ENCODE peak calls at places on chromosomes 12 and 14, in ten cellular contexts. One of them, this sample, is unnamed.

GRCh38 chr12:121812921-121813896 is 9.4 kb downstream of the SETD1B start:
- DNase-seq in AML-193: peak; percentile 25
- DNase-seq in activated CD4-positive, CD25-positive, alpha-beta regulatory T cell treated with anti-CD3 and anti-CD28 coated beads, Interleukin-2, amount 50 U/mL, for 72 hours: no peak
- DNase-seq in AG04450: no peak
- DNase-seq in BJ: no peak
- DNase-seq in progenitor cell of endocrine pancreas: no peak
- DNase-seq in stimulated activated CD4-positive, alpha-beta T cell treated with anti-CD3 and anti-CD28 coated beads, Interleukin-1b, Interleukin-23, amount 100 ng/mL, for 4 hours: no peak
- DNase-seq in upper lobe of left lung: peak; percentile 79
- DNase-seq in cardiac septum: no peak
- DNase-seq in NCI-H1417: no peak
- DNase-seq in this sample: no peak

GRCh38 chr12:23564454-23564853 is 385.0 kb downstream of the SOX5 start:
- DNase-seq in cardiac septum: no peak
- DNase-seq in AG04450: no peak
- DNase-seq in activated CD4-positive, CD25-positive, alpha-beta regulatory T cell treated with anti-CD3 and anti-CD28 coated beads, Interleukin-2, amount 50 U/mL, for 72 hours: no peak
- DNase-seq in NCI-H1417: no peak
- DNase-seq in BJ: no peak
- DNase-seq in progenitor cell of endocrine pancreas: no peak
- DNase-seq in upper lobe of left lung: no peak
- DNase-seq in stimulated activated CD4-positive, alpha-beta T cell treated with anti-CD3 and anti-CD28 coated beads, Interleukin-1b, Interleukin-23, amount 100 ng/mL, for 4 hours: no peak
- DNase-seq in AML-193: no peak
- DNase-seq in this sample: no peak

GRCh38 chr14:72763892-72764291 is 130.0 kb downstream of the DPF3 start:
- DNase-seq in progenitor cell of endocrine pancreas: no peak
- DNase-seq in BJ: no peak
- DNase-seq in stimulated activated CD4-positive, alpha-beta T cell treated with anti-CD3 and anti-CD28 coated beads, Interleukin-1b, Interleukin-23, amount 100 ng/mL, for 4 hours: no peak
- DNase-seq in activated CD4-positive, CD25-positive, alpha-beta regulatory T cell treated with anti-CD3 and anti-CD28 coated beads, Interleukin-2, amount 50 U/mL, for 72 hours: no peak
- DNase-seq in cardiac septum: no peak
- DNase-seq in AG04450: no peak
- DNase-seq in NCI-H1417: no peak
- DNase-seq in upper lobe of left lung: no peak
- DNase-seq in AML-193: no peak
- DNase-seq in this sample: no peak

GRCh38 chr14:68822132-68822651 is 29.3 kb upstream of the ZFP36L1 start:
- DNase-seq in cardiac septum: no peak
- DNase-seq in AG04450: no peak
- DNase-seq in upper lobe of left lung: no peak
- DNase-seq in BJ: no peak
- DNase-seq in NCI-H1417: no peak
- DNase-seq in stimulated activated CD4-positive, alpha-beta T cell treated with anti-CD3 and anti-CD28 coated beads, Interleukin-1b, Interleukin-23, amount 100 ng/mL, for 4 hours: no peak
- DNase-seq in AML-193: no peak
- DNase-seq in progenitor cell of endocrine pancreas: no peak
- DNase-seq in activated CD4-positive, CD25-positive, alpha-beta regulatory T cell treated with anti-CD3 and anti-CD28 coated beads, Interleukin-2, amount 50 U/mL, for 72 hours: peak; percentile 57
- DNase-seq in this sample: no peak

GRCh38 chr12:111068281-111068680 is 147.9 kb upstream of the MYL2 start:
- DNase-seq in stimulated activated CD4-positive, alpha-beta T cell treated with anti-CD3 and anti-CD28 coated beads, Interleukin-1b, Interleukin-23, amount 100 ng/mL, for 4 hours: no peak
- DNase-seq in progenitor cell of endocrine pancreas: no peak
- DNase-seq in AG04450: no peak
- DNase-seq in NCI-H1417: no peak
- DNase-seq in cardiac septum: peak; percentile 70
- DNase-seq in activated CD4-positive, CD25-positive, alpha-beta regulatory T cell treated with anti-CD3 and anti-CD28 coated beads, Interleukin-2, amount 50 U/mL, for 72 hours: no peak
- DNase-seq in upper lobe of left lung: no peak
- DNase-seq in BJ: no peak
- DNase-seq in AML-193: no peak
- DNase-seq in this sample: no peak

GRCh38 chr14:83556065-83556464 is 1973.9 kb upstream of the FLRT2 start:
- DNase-seq in NCI-H1417: no peak
- DNase-seq in upper lobe of left lung: no peak
- DNase-seq in BJ: no peak
- DNase-seq in stimulated activated CD4-positive, alpha-beta T cell treated with anti-CD3 and anti-CD28 coated beads, Interleukin-1b, Interleukin-23, amount 100 ng/mL, for 4 hours: no peak
- DNase-seq in AG04450: no peak
- DNase-seq in activated CD4-positive, CD25-positive, alpha-beta regulatory T cell treated with anti-CD3 and anti-CD28 coated beads, Interleukin-2, amount 50 U/mL, for 72 hours: no peak
- DNase-seq in progenitor cell of endocrine pancreas: no peak
- DNase-seq in cardiac septum: no peak
- DNase-seq in AML-193: no peak
- DNase-seq in this sample: no peak

GRCh38 chr14:50808053-50808452 is 22.9 kb downstream of the NIN start:
- DNase-seq in BJ: no peak
- DNase-seq in stimulated activated CD4-positive, alpha-beta T cell treated with anti-CD3 and anti-CD28 coated beads, Interleukin-1b, Interleukin-23, amount 100 ng/mL, for 4 hours: no peak
- DNase-seq in upper lobe of left lung: no peak
- DNase-seq in cardiac septum: no peak
- DNase-seq in AML-193: no peak
- DNase-seq in progenitor cell of endocrine pancreas: no peak
- DNase-seq in AG04450: no peak
- DNase-seq in activated CD4-positive, CD25-positive, alpha-beta regulatory T cell treated with anti-CD3 and anti-CD28 coated beads, Interleukin-2, amount 50 U/mL, for 72 hours: no peak
- DNase-seq in NCI-H1417: no peak
- DNase-seq in this sample: no peak

GRCh38 chr12:30830751-30831150 is 76.0 kb upstream of the CAPRIN2 start:
- DNase-seq in cardiac septum: peak; percentile 54
- DNase-seq in activated CD4-positive, CD25-positive, alpha-beta regulatory T cell treated with anti-CD3 and anti-CD28 coated beads, Interleukin-2, amount 50 U/mL, for 72 hours: no peak
- DNase-seq in BJ: no peak
- DNase-seq in NCI-H1417: no peak
- DNase-seq in AML-193: no peak
- DNase-seq in progenitor cell of endocrine pancreas: peak; percentile 8
- DNase-seq in stimulated activated CD4-positive, alpha-beta T cell treated with anti-CD3 and anti-CD28 coated beads, Interleukin-1b, Interleukin-23, amount 100 ng/mL, for 4 hours: no peak
- DNase-seq in upper lobe of left lung: no peak
- DNase-seq in AG04450: no peak
- DNase-seq in this sample: no peak

GRCh38 chr14:51382506-51382905 is 142.5 kb downstream of the TMX1 start:
- DNase-seq in NCI-H1417: peak; percentile 93
- DNase-seq in cardiac septum: no peak
- DNase-seq in progenitor cell of endocrine pancreas: no peak
- DNase-seq in BJ: no peak
- DNase-seq in upper lobe of left lung: no peak
- DNase-seq in AML-193: no peak
- DNase-seq in activated CD4-positive, CD25-positive, alpha-beta regulatory T cell treated with anti-CD3 and anti-CD28 coated beads, Interleukin-2, amount 50 U/mL, for 72 hours: no peak
- DNase-seq in AG04450: no peak
- DNase-seq in stimulated activated CD4-positive, alpha-beta T cell treated with anti-CD3 and anti-CD28 coated beads, Interleukin-1b, Interleukin-23, amount 100 ng/mL, for 4 hours: no peak
- DNase-seq in this sample: no peak

GRCh38 chr12:42686514-42687172 is 97.1 kb upstream of the PRICKLE1 start:
- DNase-seq in AML-193: no peak
- DNase-seq in cardiac septum: no peak
- DNase-seq in progenitor cell of endocrine pancreas: no peak
- DNase-seq in activated CD4-positive, CD25-positive, alpha-beta regulatory T cell treated with anti-CD3 and anti-CD28 coated beads, Interleukin-2, amount 50 U/mL, for 72 hours: no peak
- DNase-seq in NCI-H1417: no peak
- DNase-seq in AG04450: no peak
- DNase-seq in BJ: no peak
- DNase-seq in stimulated activated CD4-positive, alpha-beta T cell treated with anti-CD3 and anti-CD28 coated beads, Interleukin-1b, Interleukin-23, amount 100 ng/mL, for 4 hours: no peak
- DNase-seq in upper lobe of left lung: no peak
- DNase-seq in this sample: no peak

This sample was measured in CD14-positive monocyte.